ENCODE peak calls at places on chromosomes 7 and 10, in seven cellular contexts. One of them, this sample, is unnamed.
A peak's percentile ranks its signal among the peaks of the same experiment; 100 is the strongest.

GRCh38 chr7:123608991-123609882 is 7.6 kb downstream of the ASB15 start:
- DNase-seq in colonic mucosa: no peak
- DNase-seq in AG10803: no peak
- DNase-seq in endodermal cell: no peak
- DNase-seq in fibroblast of the aortic adventitia: no peak
- DNase-seq in fibroblast of mammary gland: no peak
- DNase-seq in cardiac muscle cell: no peak
- DNase-seq in this sample: no peak

GRCh38 chr10:132110091-132110490 is 44.3 kb downstream of the JAKMIP3 start:
- DNase-seq in endodermal cell: peak; percentile 36
- DNase-seq in fibroblast of mammary gland: no peak
- DNase-seq in AG10803: no peak
- DNase-seq in colonic mucosa: peak; percentile 5
- DNase-seq in fibroblast of the aortic adventitia: no peak
- DNase-seq in cardiac muscle cell: no peak
- DNase-seq in this sample: no peak

GRCh38 chr7:29190349-29191045 is 4.1 kb upstream of the CHN2 start:
- DNase-seq in AG10803: no peak
- DNase-seq in fibroblast of the aortic adventitia: no peak
- DNase-seq in colonic mucosa: peak; percentile 53
- DNase-seq in cardiac muscle cell: no peak
- DNase-seq in fibroblast of mammary gland: no peak
- DNase-seq in endodermal cell: no peak
- DNase-seq in this sample: no peak

GRCh38 chr10:773562-774161 is 84.2 kb upstream of the DIP2C start:
- DNase-seq in cardiac muscle cell: no peak
- DNase-seq in endodermal cell: no peak
- DNase-seq in colonic mucosa: no peak
- DNase-seq in fibroblast of mammary gland: no peak
- DNase-seq in AG10803: no peak
- DNase-seq in fibroblast of the aortic adventitia: no peak
- DNase-seq in this sample: no peak

GRCh38 chr10:113746188-113746950 is 5.1 kb upstream of the PLEKHS1 start:
- DNase-seq in endodermal cell: no peak
- DNase-seq in fibroblast of mammary gland: no peak
- DNase-seq in fibroblast of the aortic adventitia: peak; percentile 18
- DNase-seq in colonic mucosa: peak; percentile 90
- DNase-seq in cardiac muscle cell: peak; percentile 49
- DNase-seq in AG10803: peak; percentile 55
- DNase-seq in this sample: peak; percentile 38

GRCh38 chr7:105677803-105678583 is 96.7 kb upstream of the EFCAB10 start:
- DNase-seq in colonic mucosa: peak; percentile 67
- DNase-seq in endodermal cell: no peak
- DNase-seq in fibroblast of mammary gland: no peak
- DNase-seq in cardiac muscle cell: no peak
- DNase-seq in AG10803: peak; percentile 22
- DNase-seq in fibroblast of the aortic adventitia: no peak
- DNase-seq in this sample: no peak

GRCh38 chr10:12854988-12855387 is 146.5 kb downstream of the CCDC3 start:
- DNase-seq in fibroblast of mammary gland: no peak
- DNase-seq in colonic mucosa: no peak
- DNase-seq in cardiac muscle cell: no peak
- DNase-seq in fibroblast of the aortic adventitia: no peak
- DNase-seq in endodermal cell: no peak
- DNase-seq in AG10803: no peak
- DNase-seq in this sample: no peak

GRCh38 chr10:18104223-18104872 is 35.9 kb upstream of the CACNB2 start:
- DNase-seq in colonic mucosa: peak; percentile 64
- DNase-seq in fibroblast of the aortic adventitia: peak; percentile 64
- DNase-seq in endodermal cell: peak; percentile 83
- DNase-seq in cardiac muscle cell: peak; percentile 60
- DNase-seq in AG10803: peak; percentile 44
- DNase-seq in fibroblast of mammary gland: peak; percentile 63
- DNase-seq in this sample: peak; percentile 37

GRCh38 chr7:1395211-1396070 is 63.8 kb downstream of the MICALL2 start:
- DNase-seq in fibroblast of mammary gland: no peak
- DNase-seq in cardiac muscle cell: no peak
- DNase-seq in endodermal cell: no peak
- DNase-seq in colonic mucosa: no peak
- DNase-seq in fibroblast of the aortic adventitia: no peak
- DNase-seq in AG10803: no peak
- DNase-seq in this sample: no peak

GRCh38 chr7:116561697-116562483 is 37.1 kb downstream of the CAV1 start:
- DNase-seq in fibroblast of the aortic adventitia: peak; percentile 83
- DNase-seq in fibroblast of mammary gland: peak; percentile 83
- DNase-seq in cardiac muscle cell: no peak
- DNase-seq in colonic mucosa: no peak
- DNase-seq in endodermal cell: no peak
- DNase-seq in AG10803: no peak
- DNase-seq in this sample: no peak

GRCh38 chr10:80187465-80188409 is 17.6 kb downstream of the ANXA11 start:
- DNase-seq in cardiac muscle cell: no peak
- DNase-seq in fibroblast of mammary gland: no peak
- DNase-seq in fibroblast of the aortic adventitia: no peak
- DNase-seq in colonic mucosa: peak; percentile 79
- DNase-seq in AG10803: no peak
- DNase-seq in endodermal cell: no peak
- DNase-seq in this sample: peak; percentile 49

GRCh38 chr10:122244001-122244715 is 26.9 kb upstream of the BTBD16 start:
- DNase-seq in cardiac muscle cell: no peak
- DNase-seq in endodermal cell: no peak
- DNase-seq in colonic mucosa: no peak
- DNase-seq in AG10803: no peak
- DNase-seq in fibroblast of the aortic adventitia: no peak
- DNase-seq in fibroblast of mammary gland: no peak
- DNase-seq in this sample: no peak

GRCh38 chr7:101754432-101755159 is 62.8 kb upstream of the CUX1 start:
- DNase-seq in colonic mucosa: no peak
- DNase-seq in cardiac muscle cell: peak; percentile 70
- DNase-seq in fibroblast of mammary gland: peak; percentile 43
- DNase-seq in fibroblast of the aortic adventitia: peak; percentile 56
- DNase-seq in endodermal cell: no peak
- DNase-seq in AG10803: peak; percentile 20
- DNase-seq in this sample: peak; percentile 61

GRCh38 chr10:114332301-114332797 is 72.0 kb downstream of the AFAP1L2 start:
- DNase-seq in endodermal cell: peak; percentile 69
- DNase-seq in fibroblast of mammary gland: no peak
- DNase-seq in AG10803: no peak
- DNase-seq in colonic mucosa: no peak
- DNase-seq in cardiac muscle cell: no peak
- DNase-seq in fibroblast of the aortic adventitia: no peak
- DNase-seq in this sample: no peak

GRCh38 chr10:116538461-116538860 is 7.3 kb upstream of the PNLIP start:
- DNase-seq in fibroblast of the aortic adventitia: no peak
- DNase-seq in colonic mucosa: no peak
- DNase-seq in cardiac muscle cell: no peak
- DNase-seq in AG10803: no peak
- DNase-seq in fibroblast of mammary gland: no peak
- DNase-seq in endodermal cell: no peak
- DNase-seq in this sample: peak; percentile 0

GRCh38 chr10:23021430-23021829 is 73.9 kb upstream of the MSRB2 start:
- DNase-seq in endodermal cell: no peak
- DNase-seq in fibroblast of mammary gland: no peak
- DNase-seq in colonic mucosa: no peak
- DNase-seq in cardiac muscle cell: no peak
- DNase-seq in fibroblast of the aortic adventitia: no peak
- DNase-seq in AG10803: no peak
- DNase-seq in this sample: no peak

GRCh38 chr10:80515511-80515910 is 22.2 kb upstream of the SH2D4B start:
- DNase-seq in fibroblast of mammary gland: no peak
- DNase-seq in endodermal cell: no peak
- DNase-seq in colonic mucosa: no peak
- DNase-seq in cardiac muscle cell: no peak
- DNase-seq in AG10803: no peak
- DNase-seq in fibroblast of the aortic adventitia: no peak
- DNase-seq in this sample: no peak

GRCh38 chr10:44192435-44192834 is 192.5 kb downstream of the CXCL12 start:
- DNase-seq in endodermal cell: no peak
- DNase-seq in fibroblast of the aortic adventitia: no peak
- DNase-seq in colonic mucosa: no peak
- DNase-seq in fibroblast of mammary gland: no peak
- DNase-seq in cardiac muscle cell: no peak
- DNase-seq in AG10803: no peak
- DNase-seq in this sample: no peak

GRCh38 chr10:109961181-109962001 is 38.1 kb upstream of the XPNPEP1 start:
- DNase-seq in AG10803: no peak
- DNase-seq in fibroblast of mammary gland: peak; percentile 73
- DNase-seq in endodermal cell: no peak
- DNase-seq in colonic mucosa: peak; percentile 53
- DNase-seq in cardiac muscle cell: no peak
- DNase-seq in fibroblast of the aortic adventitia: peak; percentile 32
- DNase-seq in this sample: peak; percentile 36

DNA sequence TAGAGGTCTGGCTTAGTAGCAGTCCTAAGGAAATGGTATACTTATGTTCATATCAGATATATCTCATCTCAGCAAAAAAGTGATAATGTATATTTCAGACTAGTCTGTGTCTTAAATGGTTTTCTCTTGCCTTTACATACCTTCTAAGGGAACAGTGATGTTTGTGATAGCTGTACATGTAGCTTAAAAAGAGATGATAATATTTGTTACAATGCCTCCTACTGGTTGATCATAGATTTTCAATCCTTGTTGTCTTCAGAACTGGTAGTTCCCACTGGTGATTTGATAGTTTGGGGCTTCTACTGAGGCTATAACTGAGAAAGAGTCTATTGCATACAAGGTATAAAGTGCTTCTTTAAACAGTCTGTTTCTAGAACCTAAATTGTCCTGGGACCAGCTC is 90.1 kb downstream of the BTRC start:
- DNase-seq in fibroblast of the aortic adventitia: peak; percentile 20
- DNase-seq in cardiac muscle cell: peak; percentile 23
- DNase-seq in AG10803: no peak
- DNase-seq in endodermal cell: no peak
- DNase-seq in fibroblast of mammary gland: peak; percentile 31
- DNase-seq in colonic mucosa: no peak
- DNase-seq in this sample: peak; percentile 4
- TF ChIP-seq CTCF in fibroblast of the aortic adventitia: peak; percentile 26
- TF ChIP-seq CTCF in cardiac muscle cell: peak; percentile 36
- TF ChIP-seq CTCF in AG10803: peak; percentile 30
- TF ChIP-seq CTCF in endodermal cell: peak; percentile 71
- TF ChIP-seq CTCF in fibroblast of mammary gland: peak; percentile 40
- TF ChIP-seq CTCF in colonic mucosa: no peak
- TF ChIP-seq CTCF in this sample: no peak

DNA sequence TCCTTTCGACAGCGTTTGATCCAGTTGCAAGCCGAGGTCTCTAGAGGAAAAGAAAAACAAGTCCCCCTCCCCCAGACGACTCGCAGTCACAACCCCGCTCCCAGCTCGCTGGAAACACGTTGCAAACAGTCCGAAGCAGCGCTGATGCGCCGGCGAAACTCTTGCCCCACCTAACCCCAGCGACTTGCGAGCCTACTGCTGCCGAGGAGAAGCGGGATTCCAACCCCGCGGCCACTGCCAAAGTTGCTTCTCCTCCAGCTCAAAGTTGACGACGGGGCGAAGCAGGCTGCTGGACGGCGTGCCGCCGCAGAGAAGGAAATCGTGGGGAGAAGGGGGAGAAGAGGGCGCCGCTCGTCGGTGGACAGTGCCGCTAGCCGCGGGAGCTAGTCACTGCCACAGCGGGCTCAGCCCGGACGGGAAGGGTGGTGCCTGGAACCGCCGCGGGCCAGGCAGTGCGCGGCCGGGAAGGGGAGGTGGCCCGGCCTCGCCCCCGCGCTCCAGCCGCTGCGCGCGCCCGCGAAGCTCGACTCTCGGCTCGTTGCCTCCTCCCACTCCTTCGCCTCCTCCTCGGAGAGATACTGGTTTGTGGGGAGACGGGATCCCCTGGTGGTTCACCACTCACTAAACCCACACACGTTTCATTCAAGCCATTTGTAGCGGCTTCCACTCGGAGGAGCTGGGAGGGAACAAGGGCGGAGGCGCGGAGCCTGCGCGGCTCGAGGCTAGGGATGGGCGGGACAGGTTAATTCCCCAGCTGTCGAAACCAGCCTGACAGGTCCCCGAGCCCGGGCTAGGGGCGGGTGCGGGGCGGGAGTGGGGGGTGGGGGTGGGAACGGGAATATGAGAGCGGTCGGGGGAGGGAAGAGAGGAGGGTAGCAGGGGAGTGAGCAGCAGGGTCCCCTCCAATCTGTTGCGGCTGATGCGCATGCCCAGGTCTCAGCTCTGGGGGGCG is at the start of gene GPR37:
- DNase-seq in fibroblast of the aortic adventitia: peak; percentile 51
- DNase-seq in colonic mucosa: peak; percentile 74
- DNase-seq in endodermal cell: peak; percentile 97
- DNase-seq in cardiac muscle cell: peak; percentile 37
- DNase-seq in fibroblast of mammary gland: peak; percentile 33
- DNase-seq in AG10803: peak; percentile 35
- DNase-seq in this sample: peak; percentile 83
- H3K4me3 ChIP-seq in fibroblast of the aortic adventitia: peak within 1 kb of the TSS; percentile 59
- H3K4me3 ChIP-seq in colonic mucosa: peak within 1 kb of the TSS; percentile 44
- H3K4me3 ChIP-seq in endodermal cell: peak within 1 kb of the TSS; percentile 100
- H3K4me3 ChIP-seq in cardiac muscle cell: peak within 1 kb of the TSS; percentile 53
- H3K4me3 ChIP-seq in fibroblast of mammary gland: peak within 1 kb of the TSS; percentile 43
- H3K4me3 ChIP-seq in AG10803: peak within 1 kb of the TSS; percentile 54
- H3K4me3 ChIP-seq in this sample: peak within 1 kb of the TSS; percentile 67

GRCh38 chr7:140726304-140726703 is 29.8 kb downstream of the NDUFB2 start:
- DNase-seq in fibroblast of the aortic adventitia: peak; percentile 29
- DNase-seq in endodermal cell: no peak
- DNase-seq in colonic mucosa: no peak
- DNase-seq in cardiac muscle cell: peak; percentile 27
- DNase-seq in fibroblast of mammary gland: peak; percentile 42
- DNase-seq in AG10803: peak; percentile 15
- DNase-seq in this sample: peak; percentile 33
- TF ChIP-seq CTCF in fibroblast of the aortic adventitia: peak; percentile 29
- TF ChIP-seq CTCF in endodermal cell: peak; percentile 73
- TF ChIP-seq CTCF in colonic mucosa: no peak
- TF ChIP-seq CTCF in cardiac muscle cell: peak; percentile 40
- TF ChIP-seq CTCF in fibroblast of mammary gland: peak; percentile 46
- TF ChIP-seq CTCF in AG10803: peak; percentile 37
- TF ChIP-seq CTCF in this sample: peak; percentile 50

GRCh38 chr10:6168059-6168458 is 34.7 kb upstream of the PFKFB3 start:
- DNase-seq in colonic mucosa: no peak
- DNase-seq in cardiac muscle cell: no peak
- DNase-seq in AG10803: no peak
- DNase-seq in endodermal cell: no peak
- DNase-seq in fibroblast of the aortic adventitia: no peak
- DNase-seq in fibroblast of mammary gland: no peak
- DNase-seq in this sample: no peak

GRCh38 chr10:6164271-6165095 is 38.2 kb upstream of the PFKFB3 start:
- DNase-seq in AG10803: no peak
- DNase-seq in fibroblast of mammary gland: no peak
- DNase-seq in cardiac muscle cell: peak; percentile 31
- DNase-seq in colonic mucosa: no peak
- DNase-seq in fibroblast of the aortic adventitia: no peak
- DNase-seq in endodermal cell: no peak
- DNase-seq in this sample: peak; percentile 83

GRCh38 chr10:6163364-6164270 is 39.1 kb upstream of the PFKFB3 start:
- DNase-seq in fibroblast of mammary gland: peak; percentile 79
- DNase-seq in cardiac muscle cell: peak; percentile 93
- DNase-seq in fibroblast of the aortic adventitia: peak; percentile 78
- DNase-seq in colonic mucosa: peak; percentile 88
- DNase-seq in AG10803: peak; percentile 86
- DNase-seq in endodermal cell: peak; percentile 87
- DNase-seq in this sample: peak; percentile 90

GRCh38 chr10:6162589-6163356 is 40.0 kb upstream of the PFKFB3 start:
- DNase-seq in fibroblast of the aortic adventitia: peak; percentile 23
- DNase-seq in cardiac muscle cell: peak; percentile 54
- DNase-seq in fibroblast of mammary gland: no peak
- DNase-seq in AG10803: no peak
- DNase-seq in colonic mucosa: peak; percentile 43
- DNase-seq in endodermal cell: no peak
- DNase-seq in this sample: peak; percentile 78

GRCh38 chr10:6165221-6165725 is 37.5 kb upstream of the PFKFB3 start:
- DNase-seq in fibroblast of mammary gland: no peak
- DNase-seq in AG10803: no peak
- DNase-seq in endodermal cell: no peak
- DNase-seq in cardiac muscle cell: no peak
- DNase-seq in colonic mucosa: no peak
- DNase-seq in fibroblast of the aortic adventitia: no peak
- DNase-seq in this sample: no peak
- H3K4me3 ChIP-seq in fibroblast of mammary gland: no peak overlapping the region
- H3K4me3 ChIP-seq in AG10803: no peak overlapping the region
- H3K4me3 ChIP-seq in endodermal cell: no peak overlapping the region
- H3K4me3 ChIP-seq in cardiac muscle cell: no peak overlapping the region
- H3K4me3 ChIP-seq in colonic mucosa: no peak overlapping the region
- H3K4me3 ChIP-seq in fibroblast of the aortic adventitia: no peak overlapping the region
- H3K4me3 ChIP-seq in this sample: no peak overlapping the region